ENCODE peak calls at places on chromosome 21, in six cellular contexts. E is IMR-90, Z is H9, F is H1, P is neuronal stem cell, U is mesenchymal stem cell. N is an unnamed sample.

GRCh38 chr21:25790122-25790951 is 55.6 kb downstream of the GABPA start:
- DNase-seq in E (peak), Z (no peak), F (no peak), P (peak), U (peak), N (no peak)

GRCh38 chr21:18951291-18952038 is 547.9 kb upstream of the TMPRSS15 start:
- DNase-seq in E (no peak), Z (peak), F (peak), P (peak), U (peak), N (no peak)

GRCh38 chr21:17542371-17542992 is 29.6 kb downstream of the CXADR start:
- DNase-seq in E (no peak), Z (no peak), F (no peak), P (no peak), U (peak), N (no peak)

GRCh38 chr21:34803792-34804440 is 135.1 kb downstream of the CLIC6 start:
- DNase-seq in E (no peak), Z (no peak), F (no peak), P (no peak), U (no peak), N (no peak)

GRCh38 chr21:35138665-35139381 is 89.7 kb upstream of the RUNX1 start:
- DNase-seq in E (peak), Z (no peak), F (no peak), P (no peak), U (peak), N (peak)

GRCh38 chr21:29164330-29164942 is 34.0 kb downstream of the MAP3K7CL start:
- DNase-seq in E (peak), Z (no peak), F (no peak), P (no peak), U (peak), N (peak)

GRCh38 chr21:31946236-31946635 is 73.4 kb downstream of the HUNK start:
- DNase-seq in E (peak), Z (no peak), F (no peak), P (no peak), U (peak), N (peak)

GRCh38 chr21:31866077-31866511 is 6.7 kb upstream of the HUNK start:
- DNase-seq in E (peak), Z (peak), F (peak), P (peak), U (peak), N (peak)

GRCh38 chr21:22224261-22224660 is 1226.1 kb downstream of the NCAM2 start:
- DNase-seq in E (no peak), Z (no peak), F (no peak), P (no peak), U (no peak), N (no peak)

GRCh38 chr21:37210799-37211198 is 56.3 kb downstream of the VPS26C start:
- DNase-seq in E (no peak), Z (no peak), F (no peak), P (no peak), U (no peak), N (no peak)

GRCh38 chr21:37210017-37210593 is 57.0 kb downstream of the VPS26C start:
- DNase-seq in E (no peak), Z (no peak), F (no peak), P (no peak), U (no peak), N (no peak)

GRCh38 chr21:37208056-37208705 is 59.0 kb downstream of the VPS26C start:
- DNase-seq in E (no peak), Z (no peak), F (no peak), P (no peak), U (no peak), N (peak)

GRCh38 chr21:37207441-37208009 is 59.6 kb downstream of the VPS26C start:
- DNase-seq in E (no peak), Z (no peak), F (no peak), P (no peak), U (no peak), N (no peak)

DNA sequence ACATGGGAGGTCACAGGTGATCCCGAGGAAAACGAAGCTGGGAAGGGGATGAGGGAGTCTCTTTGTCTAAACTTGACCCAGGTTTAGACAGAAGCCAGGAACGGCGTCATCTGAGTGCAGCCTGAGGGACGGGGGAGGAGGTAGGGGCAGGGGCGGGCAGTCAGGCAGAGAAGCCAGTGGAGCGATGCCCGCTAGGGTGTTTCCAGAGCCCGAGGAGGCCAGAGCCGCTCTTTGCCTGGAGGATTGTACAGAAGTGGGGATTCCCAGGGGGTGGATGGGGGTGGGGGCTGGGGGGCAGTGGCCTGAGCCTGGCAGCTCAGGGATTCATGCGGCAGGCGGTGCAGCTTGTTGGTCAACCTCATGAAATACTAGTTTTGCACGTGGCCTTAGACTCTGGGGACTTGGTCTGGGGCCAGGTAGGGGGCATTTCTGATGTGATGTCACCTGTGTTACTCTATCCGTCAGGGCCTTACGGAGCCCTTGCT is 58.4 kb downstream of the VPS26C start:
- DNase-seq in E (no peak), Z (no peak), F (no peak), P (no peak), U (no peak), N (no peak)
- H4K91ac ChIP-seq in E (no peak), Z (no peak), F (no peak), P (no peak), U (no peak), N (no peak)

GRCh38 chr21:43766734-43767497 is 9.2 kb downstream of the CSTB start:
- DNase-seq in E (no peak), Z (no peak), F (no peak), P (no peak), U (peak), N (no peak)
- H2BK120ac ChIP-seq in E (peak), Z (no peak), F (no peak), P (no peak), U (no peak), N (no peak)

DNA sequence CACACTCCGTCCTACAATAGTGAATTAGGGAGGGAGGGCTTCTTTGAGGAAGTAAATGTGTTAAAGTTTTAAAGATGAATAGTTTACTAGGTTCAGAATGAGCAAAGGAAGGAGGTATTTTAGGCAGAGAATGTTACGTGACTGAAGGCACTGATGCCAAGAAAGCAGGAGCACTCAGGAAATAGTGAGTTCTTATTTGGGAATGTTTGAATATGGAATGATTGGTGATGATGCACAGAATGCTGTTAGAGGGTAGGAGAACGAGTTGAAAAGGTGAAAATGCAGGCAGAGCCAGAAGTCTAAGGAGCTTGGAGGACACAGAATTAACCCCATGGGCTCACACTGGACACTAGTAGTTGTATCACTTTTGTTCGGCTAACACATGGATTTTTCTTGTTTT is 108.0 kb downstream of the NRIP1 start:
- DNase-seq in E (peak), Z (no peak), F (no peak), P (no peak), U (no peak), N (peak)
- H4K91ac ChIP-seq in E (peak), Z (no peak), F (no peak), P (no peak), U (no peak), N (no peak)

GRCh38 chr21:45365608-45366241 is 39.2 kb upstream of the COL18A1 start:
- DNase-seq in E (peak), Z (peak), F (no peak), P (no peak), U (peak), N (no peak)
- H2BK120ac ChIP-seq in E (peak), Z (no peak), F (no peak), P (no peak), U (peak), N (peak)

DNA sequence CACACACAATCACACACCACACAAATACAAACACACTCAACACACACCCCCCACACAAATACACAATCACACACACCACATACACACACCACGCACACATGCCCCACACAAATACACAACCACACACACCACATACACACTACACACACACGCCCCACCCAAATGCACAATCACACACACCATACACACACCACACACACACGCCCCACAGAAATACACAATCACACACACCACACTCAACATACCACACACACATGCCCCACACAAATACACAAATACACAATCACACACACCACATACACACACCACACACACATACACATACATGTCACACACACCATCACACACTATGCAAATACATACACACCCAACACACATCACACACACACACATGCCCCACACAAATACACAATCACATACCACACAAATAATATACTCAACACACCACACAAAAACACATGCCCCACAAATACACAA is 50.2 kb downstream of the PRDM15 start:
- DNase-seq in E (no peak), Z (no peak), F (no peak), P (no peak), U (no peak), N (no peak)
- H4K91ac ChIP-seq in E (no peak), Z (no peak), F (no peak), P (no peak), U (no peak), N (no peak)

GRCh38 chr21:37595944-37596343 is 229.4 kb downstream of the DYRK1A start:
- DNase-seq in E (no peak), Z (no peak), F (no peak), P (no peak), U (no peak), N (no peak)

GRCh38 chr21:37592496-37592895 is 225.9 kb downstream of the DYRK1A start:
- DNase-seq in E (no peak), Z (peak), F (peak), P (no peak), U (no peak), N (no peak)

GRCh38 chr21:37593015-37593414 is 226.4 kb downstream of the DYRK1A start:
- DNase-seq in E (no peak), Z (peak), F (peak), P (peak), U (no peak), N (no peak)

GRCh38 chr21:37593740-37594471 is 227.3 kb downstream of the DYRK1A start:
- DNase-seq in E (no peak), Z (peak), F (no peak), P (no peak), U (no peak), N (no peak)

DNA sequence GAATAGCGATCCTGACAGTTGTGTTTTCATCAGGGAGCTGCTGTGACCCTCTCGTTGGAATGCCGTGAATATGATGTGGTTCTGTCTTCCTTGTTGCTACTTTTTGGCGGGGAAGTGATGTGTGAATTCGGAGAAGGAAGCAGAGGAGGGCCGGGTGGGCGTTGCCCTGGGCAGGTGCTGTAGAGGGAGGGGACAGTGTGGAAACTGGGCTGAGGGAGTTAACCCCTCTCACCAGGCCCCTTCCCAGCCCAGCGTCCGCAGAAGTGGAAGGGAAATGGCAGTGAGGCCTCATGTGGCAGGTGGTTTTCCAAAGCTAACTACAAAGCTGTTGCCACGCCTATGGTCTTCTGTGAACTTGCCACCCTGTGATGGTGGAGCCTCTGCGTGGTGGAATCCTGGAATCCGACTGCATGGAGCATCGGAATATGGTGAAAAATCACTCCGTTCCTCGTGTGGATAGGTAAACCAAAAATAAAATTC is 227.9 kb downstream of the DYRK1A start:
- DNase-seq in E (no peak), Z (no peak), F (no peak), P (no peak), U (no peak), N (no peak)
- H2BK120ac ChIP-seq in E (no peak), Z (no peak), F (peak), P (no peak), U (no peak), N (no peak)